ENCODE peak calls at places on chromosomes 13 and 19, in eight cellular contexts. O is PC-3, F is hepatocyte, Y is OCI-LY7, A is HCT116, I is neural progenitor cell, C is MM.1S, N is SK-N-SH. S is an unnamed sample.
A peak's percentile ranks its signal among the peaks of the same experiment; 100 is the strongest.

GRCh38 chr19:4007836-4008539 is 452 bp downstream of the PIAS4 start:
- DNase-seq in N (peak; percentile 63), A (no peak), F (peak; percentile 63), C (peak; percentile 29), Y (peak; percentile 30), O (no peak), I (peak; percentile 66), S (peak; percentile 59)

GRCh38 chr13:113186061-113186900 is 22.2 kb downstream of the PCID2 start:
- DNase-seq in A (no peak), C (no peak), Y (no peak), I (no peak), F (no peak), O (no peak), N (no peak), S (no peak)

GRCh38 chr19:10193666-10194499 is 870 bp downstream of the DNMT1 start:
- DNase-seq in A (no peak), C (peak; percentile 16), N (no peak), I (no peak), F (peak; percentile 23), O (peak; percentile 74), Y (peak; percentile 53), S (peak; percentile 88)

GRCh38 chr13:49791214-49791752 is 1.2 kb downstream of the KPNA3 start:
- DNase-seq in F (peak; percentile 54), N (peak; percentile 26), Y (peak; percentile 74), O (peak; percentile 30), I (peak; percentile 50), A (no peak), C (peak; percentile 54), S (peak; percentile 40)

GRCh38 chr19:17289489-17289888 is 7.8 kb downstream of the ANKLE1 start:
- DNase-seq in A (peak; percentile 89), C (peak; percentile 48), N (peak; percentile 96), Y (peak; percentile 80), O (peak; percentile 24), I (peak; percentile 92), F (peak; percentile 76), S (peak; percentile 85)

GRCh38 chr19:31274266-31274963 is 74.8 kb downstream of the TSHZ3 start:
- DNase-seq in N (no peak), A (no peak), Y (no peak), O (no peak), C (no peak), F (no peak), I (no peak), S (no peak)

GRCh38 chr13:28384789-28385188 is 110.1 kb downstream of the FLT1 start:
- DNase-seq in F (no peak), N (no peak), C (no peak), A (no peak), O (no peak), I (no peak), Y (no peak), S (no peak)

GRCh38 chr19:32264568-32264967 is 80.8 kb upstream of the ZNF507 start:
- DNase-seq in A (no peak), I (no peak), N (no peak), O (no peak), Y (no peak), F (no peak), C (no peak), S (no peak)

GRCh38 chr13:73101608-73102007 is 42.8 kb downstream of the KLF5 start:
- DNase-seq in Y (no peak), C (no peak), O (no peak), F (no peak), I (no peak), N (no peak), A (no peak), S (no peak)

GRCh38 chr13:110262082-110262436 is 44.9 kb downstream of the COL4A1 start:
- DNase-seq in N (no peak), C (no peak), F (no peak), O (no peak), Y (no peak), A (no peak), I (no peak), S (no peak)

GRCh38 chr19:38250821-38251563 is 5.2 kb downstream of the PPP1R14A start:
- DNase-seq in A (no peak), O (no peak), C (no peak), N (no peak), I (no peak), F (peak; percentile 80), Y (no peak), S (peak; percentile 28)
- TF ChIP-seq EZH2phosphoT487 in A (no peak), O (no peak), C (no peak), N (no peak), I (no peak), F (no peak), Y (no peak), S (no peak)

DNA sequence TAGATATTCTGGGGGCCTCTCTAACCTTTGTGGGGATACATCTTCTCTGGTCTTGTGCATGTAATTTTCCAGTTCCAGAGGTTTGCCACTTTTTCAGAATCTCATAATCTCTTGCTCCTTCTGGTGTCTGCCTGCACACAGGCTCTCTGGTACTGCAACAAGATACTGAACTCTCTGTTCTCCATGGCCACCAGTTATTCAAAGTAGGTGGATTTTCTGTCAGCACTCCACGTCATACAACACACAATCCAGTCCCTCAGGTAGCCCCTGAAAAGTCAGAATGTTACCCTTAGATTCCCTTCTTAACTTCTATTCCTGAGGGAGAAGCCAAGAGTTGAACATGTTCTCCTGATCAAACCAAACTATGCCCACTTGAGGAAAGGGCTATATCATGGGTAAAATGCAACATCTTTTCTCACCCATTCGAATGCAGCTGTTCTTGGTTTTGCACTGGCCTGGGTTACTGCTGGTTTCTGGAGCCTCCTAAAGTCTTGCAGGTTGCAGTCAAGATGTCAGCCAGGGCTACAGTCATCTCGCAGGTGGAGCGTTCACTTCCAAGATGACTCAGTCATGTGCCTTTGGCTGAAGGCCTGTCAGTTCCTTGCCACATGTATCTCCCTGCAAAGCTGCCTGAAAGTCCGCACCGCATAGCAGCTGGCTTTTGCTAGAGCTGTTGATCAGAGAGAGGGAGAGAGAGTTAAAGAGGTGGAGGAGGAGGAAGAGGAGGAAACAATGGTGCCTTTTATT is 57.7 kb upstream of the TUBA3C start:
- DNase-seq in A (no peak), N (no peak), Y (no peak), O (peak; percentile 3), C (no peak), I (no peak), F (no peak), S (no peak)
- H3K9me3 ChIP-seq in A (peaks cover 9% of the 10 kb centered on the region), N (no peaks in the 10 kb centered on the region), Y (no peaks in the 10 kb centered on the region), O (peaks cover 4% of the 10 kb centered on the region), C (no peaks in the 10 kb centered on the region), I (peaks cover 33% of the 10 kb centered on the region), F (no peaks in the 10 kb centered on the region), S (no peaks in the 10 kb centered on the region)

GRCh38 chr13:24745516-24745860 is 18.5 kb upstream of the RNF17 start:
- DNase-seq in F (no peak), Y (no peak), N (no peak), I (no peak), O (no peak), C (no peak), A (no peak), S (no peak)

GRCh38 chr13:24746618-24747247 is 17.2 kb upstream of the RNF17 start:
- DNase-seq in I (peak; percentile 71), N (no peak), C (no peak), O (no peak), Y (no peak), A (no peak), F (peak; percentile 39), S (peak; percentile 35)

GRCh38 chr13:24745861-24746617 is 17.9 kb upstream of the RNF17 start:
- DNase-seq in F (no peak), N (no peak), I (peak; percentile 31), Y (no peak), A (no peak), O (no peak), C (no peak), S (peak; percentile 12)

GRCh38 chr13:24744247-24744646 is 19.7 kb upstream of the RNF17 start:
- DNase-seq in N (no peak), I (no peak), A (no peak), O (no peak), Y (no peak), C (no peak), F (no peak), S (no peak)

GRCh38 chr13:24747248-24748151 is 16.5 kb upstream of the RNF17 start:
- DNase-seq in O (no peak), Y (no peak), A (no peak), I (peak; percentile 56), F (peak; percentile 40), N (no peak), C (peak; percentile 78), S (peak; percentile 36)
- H2AFZ ChIP-seq in O (peak overlapping the region; percentile 38), Y (no peak overlapping the region), A (no peak overlapping the region), I (peak overlapping the region; percentile 82), F (peak overlapping the region; percentile 45), N (no peak overlapping the region), C (peak overlapping the region; percentile 72), S (peak overlapping the region; percentile 66)

DNA sequence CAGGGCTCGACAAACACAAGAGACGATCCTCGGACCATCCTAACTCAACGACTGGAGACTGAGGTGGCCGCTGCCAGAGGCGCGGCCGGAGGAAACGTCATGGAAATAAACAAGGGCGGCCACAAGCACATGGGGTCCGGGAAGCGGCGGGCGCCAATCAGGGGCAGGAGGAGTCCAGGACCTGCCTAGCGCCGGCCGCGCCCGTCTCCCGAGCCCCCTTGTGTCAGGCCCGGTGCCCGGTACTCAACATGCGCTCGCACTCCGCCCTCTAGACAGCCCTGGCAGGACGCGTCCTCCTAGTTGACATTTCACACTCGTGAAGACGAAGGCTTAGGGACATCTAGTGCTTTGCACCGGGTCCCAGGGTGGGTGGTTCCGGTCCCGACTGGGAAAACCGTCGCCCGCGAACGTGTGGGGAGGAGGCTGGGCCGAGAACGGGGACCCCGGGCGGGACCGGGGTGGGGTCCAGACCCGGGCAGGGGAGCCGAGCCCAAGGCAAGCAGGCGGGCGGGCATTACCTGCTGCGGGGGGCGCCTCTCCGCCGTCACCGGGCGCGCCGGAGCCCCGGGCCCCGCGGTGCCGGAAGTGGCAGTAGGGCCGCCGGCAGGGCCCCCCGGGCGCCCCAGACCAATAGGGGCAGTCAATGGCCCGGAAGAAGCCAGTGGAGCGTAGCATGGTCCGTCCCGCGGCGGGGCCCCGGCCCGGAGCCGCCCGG is 442 bp downstream of the REXO1 start:
- DNase-seq in Y (peak; percentile 33), F (peak; percentile 87), O (peak; percentile 25), C (no peak), I (peak; percentile 72), A (no peak), N (peak; percentile 73), S (peak; percentile 87)
- TF ChIP-seq EZH2phosphoT487 in Y (no peak), F (no peak), O (no peak), C (no peak), I (no peak), A (no peak), N (no peak), S (no peak)

DNA sequence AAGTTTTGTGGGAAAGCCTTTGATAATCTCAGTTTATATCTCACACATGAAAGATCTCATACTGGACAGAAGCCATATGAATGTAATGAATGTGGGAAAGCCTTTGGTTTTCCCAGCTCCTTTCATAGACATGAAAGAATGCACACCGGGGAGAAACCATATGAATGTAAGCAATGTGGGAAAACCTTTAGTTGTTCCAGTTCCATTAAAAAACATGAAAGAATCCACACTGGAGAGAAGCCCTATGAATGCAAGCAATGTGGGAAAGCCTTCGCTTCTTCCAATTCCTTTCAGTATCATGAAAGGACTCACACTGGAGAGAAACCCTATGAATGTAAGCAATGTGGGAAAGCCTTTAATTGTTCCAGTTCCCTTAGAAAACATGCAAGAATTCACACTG is 54.8 kb downstream of the ZNF627 start:
- DNase-seq in O (no peak), A (no peak), Y (no peak), C (no peak), I (no peak), F (no peak), N (no peak), S (no peak)
- H3K9me3 ChIP-seq in O (peaks cover 47% of the 10 kb centered on the region), A (peaks cover 21% of the 10 kb centered on the region), Y (no peaks in the 10 kb centered on the region), C (no peaks in the 10 kb centered on the region), I (peaks cover 16% of the 10 kb centered on the region), F (peaks cover 27% of the 10 kb centered on the region), N (peaks cover 24% of the 10 kb centered on the region), S (no peaks in the 10 kb centered on the region)